ENCODE peak calls at places on chromosomes 7 and 10, in six cellular contexts. B is mesendoderm, J is GM23338, D is GM23248, L is PC-3, W is DND-41. E is an unnamed sample. For H3K4me1 and H3K79me2, the result is how much of the 10 kb centered on the place peaks cover.

GRCh38 chr7:32025381-32026075 is 44.7 kb downstream of the PDE1C start:
- DNase-seq in L (no peak), W (no peak), B (no peak), D (no peak), J (no peak), E (no peak)

GRCh38 chr7:42511027-42511426 is 274.0 kb upstream of the GLI3 start:
- DNase-seq in B (peak), W (no peak), J (peak), D (peak), L (peak), E (no peak)

GRCh38 chr7:115178831-115179230 is 256.9 kb downstream of the MDFIC start:
- DNase-seq in D (no peak), J (no peak), W (no peak), L (no peak), B (no peak), E (no peak)

GRCh38 chr10:61939575-61940301 is 38.2 kb downstream of the ARID5B start:
- DNase-seq in W (no peak), L (peak), B (no peak), D (peak), J (no peak), E (peak)

GRCh38 chr10:86940677-86941076 is 16.7 kb downstream of the MMRN2 start:
- DNase-seq in J (no peak), W (no peak), D (no peak), L (no peak), B (no peak), E (peak)

GRCh38 chr10:13917791-13918190 is 331.0 kb downstream of the PRPF18 start:
- DNase-seq in L (no peak), J (no peak), D (no peak), B (no peak), W (no peak), E (no peak)

GRCh38 chr10:110841767-110842267 is 29.9 kb upstream of the PDCD4 start:
- DNase-seq in L (no peak), D (no peak), W (no peak), B (no peak), J (no peak), E (no peak)

GRCh38 chr7:74104702-74105101 is 21.1 kb downstream of the LIMK1 start:
- DNase-seq in D (no peak), J (no peak), B (no peak), L (peak), W (no peak), E (peak)

GRCh38 chr10:58350023-58350422 is 15.2 kb downstream of the UBE2D1 start:
- DNase-seq in D (no peak), J (no peak), L (no peak), B (no peak), W (no peak), E (no peak)

GRCh38 chr7:40393660-40394059 is 258.9 kb downstream of the SUGCT start:
- DNase-seq in D (no peak), W (no peak), B (no peak), L (no peak), J (no peak), E (no peak)

GRCh38 chr7:1100386-1100785 is 12.5 kb downstream of the GPER1 start:
- DNase-seq in B (no peak), L (no peak), W (no peak), D (no peak), J (no peak), E (no peak)

GRCh38 chr10:955127-955819 is 23.8 kb upstream of the LARP4B start:
- DNase-seq in W (no peak), L (no peak), J (no peak), B (no peak), D (no peak), E (peak)

GRCh38 chr10:119325131-119325530 is 117.8 kb downstream of the GRK5 start:
- DNase-seq in D (no peak), L (no peak), B (no peak), W (no peak), J (no peak), E (peak)

GRCh38 chr7:108083980-108084379 is 46.2 kb downstream of the LAMB4 start:
- DNase-seq in W (no peak), B (no peak), D (peak), L (peak), J (no peak), E (no peak)

GRCh38 chr10:32180354-32181280 is 124.4 kb upstream of the KIF5B start:
- DNase-seq in W (no peak), B (no peak), D (no peak), L (no peak), J (no peak), E (no peak)

GRCh38 chr10:110358278-110358677 is 53.6 kb upstream of the SMNDC1 start:
- DNase-seq in L (no peak), D (no peak), W (no peak), J (no peak), B (no peak), E (no peak)

GRCh38 chr10:23432161-23432560 is 6.7 kb upstream of the OTUD1 start:
- DNase-seq in D (peak), B (no peak), W (no peak), J (no peak), L (peak), E (no peak)

GRCh38 chr10:60083039-60083344 is 176.6 kb upstream of the CCDC6 start:
- DNase-seq in L (no peak), D (no peak), W (no peak), B (no peak), J (no peak), E (no peak)

GRCh38 chr10:13614530-13615332 is 28.0 kb downstream of the PRPF18 start:
- DNase-seq in B (peak), W (no peak), J (peak), L (peak), D (peak), E (peak)

GRCh38 chr7:104862719-104863118 is 151.3 kb upstream of the KMT2E start:
- DNase-seq in D (peak), B (peak), L (peak), J (peak), W (no peak), E (no peak)

GRCh38 chr10:129942391-129942790 is 21.7 kb downstream of the EBF3 start:
- DNase-seq in W (no peak), J (no peak), B (no peak), D (no peak), L (no peak), E (no peak)

GRCh38 chr10:129946868-129947267 is 17.2 kb downstream of the EBF3 start:
- DNase-seq in B (no peak), L (no peak), D (no peak), J (no peak), W (no peak), E (peak)

GRCh38 chr10:129942936-129943724 is 20.9 kb downstream of the EBF3 start:
- DNase-seq in W (no peak), L (no peak), B (no peak), J (no peak), D (no peak), E (peak)

GRCh38 chr10:129945941-129946760 is 17.9 kb downstream of the EBF3 start:
- DNase-seq in W (no peak), J (no peak), L (no peak), B (no peak), D (peak), E (peak)

DNA sequence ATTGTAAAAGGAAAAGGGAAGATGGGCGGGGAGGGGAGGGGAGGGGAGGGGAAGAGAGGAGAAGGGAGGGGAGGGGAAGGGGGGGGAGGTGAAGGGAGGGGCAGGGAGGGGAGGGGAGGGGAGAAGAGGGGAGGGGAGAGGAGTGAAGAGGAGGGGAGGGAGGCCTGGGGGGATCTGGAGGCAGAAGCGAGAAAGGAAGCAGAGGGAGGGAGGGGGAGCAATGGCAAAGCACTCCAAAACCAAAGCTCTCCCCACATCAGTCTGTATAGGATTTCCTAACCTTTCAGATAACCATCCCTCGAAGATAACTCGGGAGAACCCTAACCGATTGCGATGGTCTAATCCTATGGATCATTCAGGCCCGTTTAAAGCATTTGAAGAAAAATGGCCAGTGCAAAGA is 19.0 kb downstream of the EBF3 start:
- DNase-seq in D (no peak), L (no peak), B (no peak), J (no peak), W (no peak), E (peak)
- H3K4me3 ChIP-seq in D (no peak), L (no peak), B (no peak), J (no peak), W (no peak), E (no peak)

DNA sequence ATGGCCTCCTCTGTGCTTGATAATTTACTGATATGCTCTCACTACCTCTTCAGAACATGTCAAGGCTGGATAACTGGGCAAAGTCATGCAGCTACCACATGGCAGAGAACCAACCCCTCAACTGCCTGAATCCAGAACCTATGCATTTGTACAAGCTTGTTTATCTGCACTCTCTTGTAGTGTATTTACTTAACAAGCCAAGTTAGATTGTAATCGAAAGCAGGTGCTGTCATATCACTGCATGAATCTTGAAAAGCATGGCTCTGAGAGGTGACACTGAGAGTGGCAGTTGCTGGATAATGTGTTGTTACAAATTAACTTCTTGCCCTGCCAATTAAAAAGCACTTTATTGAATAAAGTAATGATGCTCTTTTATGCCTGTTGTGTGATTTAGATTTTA is 588.6 kb downstream of the NRG3 start:
- DNase-seq in J (no peak), D (no peak), W (no peak), L (no peak), B (no peak), E (no peak)
- H3K4me1 ChIP-seq in J (under half), D (under half), W (under half), L (under half), B (under half), E (under half)

GRCh38 chr10:125020386-125020785 is 78.5 kb downstream of the ZRANB1 start:
- DNase-seq in J (no peak), D (no peak), B (no peak), W (no peak), L (no peak), E (no peak)
- H3K79me2 ChIP-seq in J (half or more), D (half or more), B (half or more), W (under half), L (half or more), E (half or more)

DNA sequence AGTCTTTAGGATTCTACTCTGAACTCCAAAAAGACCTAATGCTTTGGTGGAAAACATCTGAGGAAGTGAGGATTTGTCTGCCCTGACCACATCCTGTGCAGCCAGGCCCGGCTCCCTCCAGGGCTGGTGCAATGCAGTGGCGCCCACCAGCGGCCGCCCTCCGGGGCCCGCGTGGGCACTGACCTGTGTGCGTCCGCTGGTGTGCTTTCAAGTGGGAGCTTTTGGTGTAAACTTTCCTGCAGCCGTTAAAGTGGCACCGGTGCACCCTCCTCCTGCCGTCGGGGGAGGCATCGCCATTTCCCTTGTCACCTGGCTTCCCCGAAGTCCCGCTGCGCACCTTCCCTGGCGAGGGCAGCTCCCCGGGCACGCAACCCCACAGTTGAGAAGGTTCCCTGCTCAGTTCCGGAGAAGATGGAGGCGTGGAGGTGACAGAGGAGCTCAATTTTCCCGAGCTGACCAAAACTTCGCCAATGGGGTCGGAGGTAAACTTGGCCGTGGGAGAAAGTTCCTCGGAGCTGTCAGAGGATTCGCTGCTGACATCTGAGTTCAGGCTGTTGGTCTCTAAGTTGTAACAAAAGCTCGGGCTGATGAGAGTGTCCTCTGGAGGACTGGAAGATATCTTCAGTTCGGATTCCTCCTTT is 3.4 kb downstream of the KLF6 start:
- DNase-seq in D (peak), B (peak), J (no peak), L (peak), W (peak), E (peak)
- H3K4me3 ChIP-seq in D (peak), B (no peak), J (peak), L (peak), W (peak), E (peak)

DNA sequence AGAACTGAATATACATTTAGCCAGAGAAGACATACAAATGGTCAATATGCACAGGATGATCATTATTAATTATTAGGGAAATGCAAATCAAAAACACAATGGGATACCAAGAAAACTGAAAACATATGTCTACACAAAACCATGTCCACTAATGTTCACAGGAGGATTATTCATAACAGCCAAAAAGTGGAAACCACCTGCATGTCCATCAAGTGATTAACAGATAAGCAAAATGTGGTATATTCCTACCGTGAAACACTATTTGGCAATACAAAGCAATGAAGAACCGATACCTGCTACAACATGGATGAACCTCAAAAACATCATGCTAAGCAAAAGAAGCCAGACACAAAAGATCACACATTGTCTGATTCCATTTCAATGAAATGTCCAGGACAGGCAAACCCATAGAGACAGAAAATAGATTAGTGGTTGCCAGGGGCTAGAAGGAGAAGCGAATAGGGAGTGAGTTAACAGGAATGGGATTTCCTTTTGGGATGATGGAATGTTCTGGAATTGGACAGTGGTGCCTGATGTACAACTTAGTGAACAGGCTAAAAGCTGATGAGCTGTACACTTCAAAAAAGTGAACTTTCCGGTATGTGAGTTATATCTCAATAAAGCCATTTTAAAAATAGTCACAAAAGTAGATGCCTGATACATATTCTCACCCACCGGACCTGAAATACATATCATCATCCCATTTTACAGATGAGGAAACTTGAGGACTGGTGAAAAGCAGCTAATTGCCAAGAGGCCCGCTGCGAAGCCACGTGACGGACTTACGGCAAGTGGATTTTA is 33.6 kb downstream of the HIPK2 start:
- DNase-seq in D (no peak), J (no peak), B (no peak), L (no peak), W (no peak), E (no peak)
- H3K4me1 ChIP-seq in D (under half), J (under half), B (under half), L (under half), W (under half), E (half or more)

DNA sequence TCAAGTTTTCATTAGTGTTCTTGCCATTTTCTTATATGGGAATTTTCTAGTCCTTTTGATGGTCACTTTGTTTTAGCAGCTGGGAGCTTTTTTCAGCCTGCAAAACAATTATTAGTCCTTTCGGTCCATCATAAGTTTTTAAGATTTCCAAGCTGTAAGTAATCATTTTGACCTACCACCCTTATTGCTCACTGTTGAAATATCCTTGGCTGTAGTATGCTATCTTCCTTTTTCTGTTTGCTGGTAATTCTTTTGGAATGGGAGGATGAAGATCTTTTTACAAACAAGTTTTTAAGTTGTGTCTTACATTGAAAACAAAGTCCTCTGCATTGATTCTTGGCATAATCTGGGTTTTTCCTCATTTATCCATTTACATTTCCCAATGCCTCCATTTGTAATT is 24.0 kb downstream of the BZW2 start:
- DNase-seq in W (no peak), D (peak), B (no peak), J (no peak), L (no peak), E (peak)
- H3K79me2 ChIP-seq in W (under half), D (half or more), B (under half), J (half or more), L (half or more), E (under half)

GRCh38 chr10:75400163-75400768 is 1.3 kb downstream of the ZNF503 start:
- DNase-seq in L (no peak), B (no peak), W (no peak), J (no peak), D (peak), E (peak)

GRCh38 chr10:75398630-75399460 is 2.7 kb downstream of the ZNF503 start:
- DNase-seq in W (no peak), B (peak), D (peak), L (peak), J (peak), E (peak)

GRCh38 chr10:75400769-75401568 is 595 bp downstream of the ZNF503 start:
- DNase-seq in L (peak), W (no peak), B (peak), D (peak), J (peak), E (peak)

GRCh38 chr10:75398238-75398629 is 3.3 kb downstream of the ZNF503 start:
- DNase-seq in B (no peak), L (peak), J (no peak), W (no peak), D (peak), E (no peak)

GRCh38 chr10:75399461-75400162 is 2.0 kb downstream of the ZNF503 start:
- DNase-seq in J (peak), W (no peak), L (peak), B (peak), D (peak), E (peak)
- H3K4me3 ChIP-seq in J (peak), W (no peak), L (peak), B (no peak), D (peak), E (peak)

GRCh38 chr7:16644987-16645592 is 464 bp downstream of the ANKMY2 start:
- DNase-seq in D (peak), J (peak), W (no peak), L (no peak), B (no peak), E (peak)

GRCh38 chr7:16645593-16646426 is at the start of the genes ANKMY2 and BZW2:
- DNase-seq in W (peak), J (peak), B (peak), L (peak), D (peak), E (peak)

GRCh38 chr7:16644157-16644556 is 1.4 kb downstream of the ANKMY2 start:
- DNase-seq in W (no peak), D (no peak), L (no peak), J (no peak), B (no peak), E (peak)

GRCh38 chr7:16646427-16647081 is 573 bp downstream of the BZW2 start:
- DNase-seq in B (peak), J (no peak), L (peak), D (peak), W (peak), E (peak)

DNA sequence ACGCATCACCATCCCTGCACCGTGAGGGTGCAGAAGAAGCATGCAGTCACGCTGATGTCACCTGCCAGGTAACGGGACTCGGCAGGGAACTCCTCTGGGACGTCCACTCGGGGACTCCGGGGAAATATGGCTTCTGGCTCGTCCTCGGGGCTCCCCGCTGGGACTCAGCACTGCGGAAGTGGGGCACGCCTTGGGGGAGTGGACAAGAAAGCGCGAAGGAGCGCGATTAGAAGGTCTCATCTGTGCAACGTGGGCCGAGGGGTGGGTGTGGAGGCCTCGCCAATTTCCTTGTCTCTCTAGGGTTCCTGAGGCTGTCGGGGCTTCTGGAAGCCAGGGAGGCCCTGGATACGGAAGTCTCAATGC is 949 bp downstream of the ANKMY2 start:
- DNase-seq in L (peak), D (peak), J (no peak), W (peak), B (no peak), E (peak)
- H3K4me1 ChIP-seq in L (under half), D (under half), J (under half), W (under half), B (under half), E (under half)

GRCh38 chr10:100006241-100006886 is 3.4 kb downstream of the DNMBP start:
- DNase-seq in B (peak), L (peak), W (no peak), J (no peak), D (peak), E (peak)

GRCh38 chr10:100008708-100009282 is 952 bp downstream of the DNMBP start:
- DNase-seq in D (peak), J (no peak), L (peak), W (no peak), B (no peak), E (peak)

GRCh38 chr10:100008142-100008522 is 1.6 kb downstream of the DNMBP start:
- DNase-seq in D (peak), J (no peak), L (peak), B (no peak), W (no peak), E (peak)

GRCh38 chr10:100009283-100009792 is 409 bp downstream of the DNMBP start:
- DNase-seq in B (peak), L (no peak), W (no peak), J (no peak), D (peak), E (peak)

GRCh38 chr10:100007239-100008141 is 2.3 kb downstream of the DNMBP start:
- DNase-seq in L (no peak), W (no peak), B (no peak), J (no peak), D (peak), E (peak)
- H3K79me2 ChIP-seq in L (half or more), W (under half), B (under half), J (under half), D (half or more), E (half or more)

DNA sequence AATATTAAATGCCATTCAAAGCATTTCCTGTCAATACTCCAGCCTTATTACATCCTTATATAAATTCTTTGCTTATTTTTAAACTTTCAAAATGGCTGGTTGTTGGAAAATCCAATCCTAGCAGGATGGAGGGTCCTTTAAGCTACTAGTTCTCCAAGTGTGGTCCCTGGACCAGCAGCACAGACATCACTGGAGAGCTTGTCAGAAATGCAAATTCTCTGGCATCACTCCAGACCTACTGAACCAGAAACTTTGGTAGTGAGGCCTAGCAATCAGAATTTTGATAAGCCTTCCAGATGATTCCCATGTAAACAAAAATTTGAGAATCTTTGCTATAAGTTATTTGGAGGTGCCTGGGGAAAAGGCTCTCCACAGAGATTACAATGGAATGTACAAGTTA is 43.8 kb downstream of the CALCR start:
- DNase-seq in D (no peak), B (no peak), W (no peak), L (no peak), J (no peak), E (no peak)
- H3K4me3 ChIP-seq in D (no peak), B (no peak), W (no peak), L (no peak), J (no peak), E (no peak)

E was measured in osteoblast.